ENCODE peak calls at places on chromosomes 13 and 19, in ten cellular contexts. A, R, I, O, T, K, E, V, F and W are unnamed samples.

GRCh38 chr19:15432018-15432494 is 13.3 kb upstream of the AKAP8L start:
- DNase-seq in A (no peak), R (peak; percentile 6), I (peak; percentile 35), O (no peak), T (no peak), K (no peak), E (no peak), V (no peak), F (no peak), W (no peak)

GRCh38 chr19:19554074-19555023 is 16.3 kb downstream of the CILP2 start:
- DNase-seq in A (no peak), R (peak; percentile 41), I (no peak), O (peak; percentile 10), T (peak; percentile 48), K (no peak), E (peak; percentile 45), V (peak; percentile 12), F (peak; percentile 26), W (no peak)

GRCh38 chr19:46980756-46981155 is 38.9 kb upstream of the NPAS1 start:
- DNase-seq in A (no peak), R (no peak), I (no peak), O (no peak), T (no peak), K (no peak), E (no peak), V (no peak), F (no peak), W (no peak)

GRCh38 chr19:39084732-39085080 is 538 bp downstream of the ACP7 start:
- DNase-seq in A (no peak), R (no peak), I (no peak), O (no peak), T (no peak), K (no peak), E (no peak), V (no peak), F (no peak), W (no peak)

GRCh38 chr13:77213644-77214043 is 113.2 kb downstream of the MYCBP2 start:
- DNase-seq in A (no peak), R (peak; percentile 22), I (no peak), O (no peak), T (no peak), K (no peak), E (no peak), V (no peak), F (no peak), W (no peak)

GRCh38 chr13:68023838-68024581 is 793.9 kb upstream of the PCDH9 start:
- DNase-seq in A (no peak), R (no peak), I (no peak), O (no peak), T (no peak), K (no peak), E (no peak), V (no peak), F (no peak), W (peak; percentile 75)

GRCh38 chr13:24274452-24274971 is 34.9 kb upstream of the C1QTNF9 start:
- DNase-seq in A (no peak), R (peak; percentile 38), I (no peak), O (no peak), T (peak; percentile 40), K (no peak), E (peak; percentile 52), V (no peak), F (no peak), W (no peak)

GRCh38 chr13:28252547-28252946 is 114.2 kb downstream of the PAN3 start:
- DNase-seq in A (no peak), R (no peak), I (no peak), O (no peak), T (no peak), K (no peak), E (no peak), V (no peak), F (no peak), W (no peak)

GRCh38 chr13:51849145-51850101 is 4.4 kb upstream of the TMEM272 start:
- DNase-seq in A (no peak), R (peak; percentile 10), I (no peak), O (no peak), T (no peak), K (no peak), E (no peak), V (no peak), F (no peak), W (no peak)

GRCh38 chr13:112468069-112468468 is 91.9 kb downstream of the SPACA7 start:
- DNase-seq in A (no peak), R (no peak), I (no peak), O (no peak), T (no peak), K (no peak), E (no peak), V (no peak), F (no peak), W (no peak)

GRCh38 chr13:113491418-113491883 is 940 bp upstream of the DCUN1D2 start:
- DNase-seq in A (no peak), R (peak; percentile 36), I (peak; percentile 83), O (no peak), T (no peak), K (no peak), E (no peak), V (no peak), F (no peak), W (peak; percentile 18)

GRCh38 chr19:42028304-42029216 is 34.5 kb upstream of the ATP1A3 start:
- DNase-seq in A (no peak), R (no peak), I (no peak), O (no peak), T (no peak), K (no peak), E (no peak), V (no peak), F (no peak), W (no peak)

GRCh38 chr19:888615-889385 is 4.2 kb downstream of the MED16 start:
- DNase-seq in A (no peak), R (no peak), I (no peak), O (no peak), T (no peak), K (no peak), E (no peak), V (no peak), F (no peak), W (no peak)

GRCh38 chr19:18000981-18001836 is 6.8 kb upstream of the ARRDC2 start:
- DNase-seq in A (peak; percentile 42), R (peak; percentile 89), I (peak; percentile 89), O (peak; percentile 34), T (peak; percentile 92), K (peak; percentile 75), E (peak; percentile 91), V (peak; percentile 78), F (peak; percentile 89), W (peak; percentile 98)

GRCh38 chr19:13042443-13043130 is 47.3 kb downstream of the NFIX start:
- DNase-seq in A (no peak), R (peak; percentile 51), I (no peak), O (no peak), T (no peak), K (no peak), E (no peak), V (no peak), F (no peak), W (no peak)

GRCh38 chr13:47549219-47549752 is 451.8 kb downstream of the SUCLA2 start:
- DNase-seq in A (no peak), R (no peak), I (no peak), O (no peak), T (no peak), K (no peak), E (no peak), V (no peak), F (no peak), W (no peak)